ENCODE peak calls at places on chromosomes 1 and 21, in seven cellular contexts. H is sigmoid colon, T is adrenal gland, M is RWPE1, Q is stomach, J is breast epithelium, P is Peyer's patch. A is an unnamed sample.

GRCh38 chr1:75791022-75791421 is 5.0 kb downstream of the RABGGTB start:
- DNase-seq in H (no peak), T (no peak), M (peak; percentile 49), Q (no peak), J (no peak), P (no peak), A (no peak)

GRCh38 chr1:41935226-41935625 is 16.5 kb upstream of the HIVEP3 start:
- DNase-seq in H (no peak), T (no peak), M (no peak), Q (no peak), J (no peak), P (no peak), A (no peak)

GRCh38 chr1:58844176-58844575 is 60.3 kb upstream of the JUN start:
- DNase-seq in H (no peak), T (no peak), M (no peak), Q (no peak), J (no peak), P (no peak), A (no peak)

GRCh38 chr1:54331091-54331772 is 75.0 kb downstream of the SSBP3 start:
- DNase-seq in H (no peak), T (no peak), M (no peak), Q (no peak), J (no peak), P (no peak), A (no peak)

GRCh38 chr1:168365719-168366474 is 85.2 kb downstream of the TBX19 start:
- DNase-seq in H (no peak), T (no peak), M (no peak), Q (no peak), J (no peak), P (no peak), A (no peak)

GRCh38 chr1:5688479-5689077 is 303.6 kb downstream of the NPHP4 start:
- DNase-seq in H (no peak), T (no peak), M (no peak), Q (no peak), J (no peak), P (peak; percentile 57), A (no peak)

GRCh38 chr1:94670273-94670672 is 128.7 kb upstream of the F3 start:
- DNase-seq in H (no peak), T (no peak), M (no peak), Q (no peak), J (no peak), P (no peak), A (no peak)

GRCh38 chr1:162230096-162230495 is 146.6 kb downstream of the SPATA46 start:
- DNase-seq in H (no peak), T (peak; percentile 10), M (no peak), Q (peak; percentile 62), J (no peak), P (peak; percentile 51), A (peak; percentile 41)

GRCh38 chr1:29650476-29650875 is 414.2 kb downstream of the PTPRU start:
- DNase-seq in H (no peak), T (no peak), M (no peak), Q (no peak), J (no peak), P (peak; percentile 38), A (no peak)

GRCh38 chr21:44752701-44753235 is 41.4 kb upstream of the TSPEAR start:
- DNase-seq in H (no peak), T (no peak), M (peak; percentile 93), Q (no peak), J (no peak), P (peak; percentile 64), A (no peak)

GRCh38 chr21:45763074-45763473 is 119.5 kb downstream of the PCBP3 start:
- DNase-seq in H (no peak), T (no peak), M (no peak), Q (no peak), J (no peak), P (no peak), A (no peak)

GRCh38 chr21:15365751-15366392 is 301.1 kb upstream of the NRIP1 start:
- DNase-seq in H (no peak), T (no peak), M (no peak), Q (no peak), J (no peak), P (no peak), A (no peak)

GRCh38 chr1:157993179-157994080 is at the start of gene KIRREL1:
- DNase-seq in H (peak; percentile 90), T (peak; percentile 58), M (peak; percentile 59), Q (peak; percentile 30), J (no peak), P (peak; percentile 58), A (peak; percentile 66)

GRCh38 chr1:212791261-212791675 is 309 bp downstream of the NSL1 start:
- DNase-seq in H (no peak), T (peak; percentile 62), M (peak; percentile 76), Q (no peak), J (no peak), P (no peak), A (no peak)

GRCh38 chr1:242828199-242828598 is 303.7 kb upstream of the PLD5 start:
- DNase-seq in H (no peak), T (no peak), M (no peak), Q (no peak), J (no peak), P (no peak), A (no peak)
- TF ChIP-seq CTCF in H (no peak), T (no peak), M (no peak), Q (no peak), J (no peak), P (no peak), A (no peak)

GRCh38 chr1:119740261-119740660 is 28.4 kb downstream of the HMGCS2 start:
- DNase-seq in H (no peak), T (no peak), M (no peak), Q (no peak), J (no peak), P (no peak), A (no peak)
- H3K27ac ChIP-seq in H (no peak overlapping the region), T (no peak overlapping the region), M (no peak overlapping the region), Q (no peak overlapping the region), J (no peak overlapping the region), P (no peak overlapping the region), A (no peak overlapping the region)

GRCh38 chr1:30844631-30845030 is 63.9 kb downstream of the SDC3 start:
- DNase-seq in H (no peak), T (no peak), M (no peak), Q (no peak), J (no peak), P (no peak), A (no peak)

GRCh38 chr1:30846587-30846986 is 62.0 kb downstream of the SDC3 start:
- DNase-seq in H (no peak), T (no peak), M (no peak), Q (no peak), J (no peak), P (no peak), A (no peak)

GRCh38 chr1:30847358-30847972 is 61.1 kb downstream of the SDC3 start:
- DNase-seq in H (peak; percentile 92), T (peak; percentile 91), M (no peak), Q (peak; percentile 74), J (peak; percentile 80), P (peak; percentile 79), A (peak; percentile 94)

GRCh38 chr1:30845237-30845636 is 63.3 kb downstream of the SDC3 start:
- DNase-seq in H (no peak), T (no peak), M (no peak), Q (no peak), J (no peak), P (no peak), A (no peak)

GRCh38 chr1:30845891-30846290 is 62.7 kb downstream of the SDC3 start:
- DNase-seq in H (no peak), T (no peak), M (no peak), Q (no peak), J (no peak), P (no peak), A (no peak)
- TF ChIP-seq CTCF in H (no peak), T (peak; percentile 5), M (no peak), Q (no peak), J (no peak), P (no peak), A (no peak)

GRCh38 chr1:110032327-110032726 is 2.1 kb upstream of the STRIP1 start:
- DNase-seq in H (no peak), T (no peak), M (no peak), Q (no peak), J (no peak), P (no peak), A (no peak)
- H3K27ac ChIP-seq in H (no peak overlapping the region), T (no peak overlapping the region), M (no peak overlapping the region), Q (no peak overlapping the region), J (no peak overlapping the region), P (no peak overlapping the region), A (no peak overlapping the region)

DNA sequence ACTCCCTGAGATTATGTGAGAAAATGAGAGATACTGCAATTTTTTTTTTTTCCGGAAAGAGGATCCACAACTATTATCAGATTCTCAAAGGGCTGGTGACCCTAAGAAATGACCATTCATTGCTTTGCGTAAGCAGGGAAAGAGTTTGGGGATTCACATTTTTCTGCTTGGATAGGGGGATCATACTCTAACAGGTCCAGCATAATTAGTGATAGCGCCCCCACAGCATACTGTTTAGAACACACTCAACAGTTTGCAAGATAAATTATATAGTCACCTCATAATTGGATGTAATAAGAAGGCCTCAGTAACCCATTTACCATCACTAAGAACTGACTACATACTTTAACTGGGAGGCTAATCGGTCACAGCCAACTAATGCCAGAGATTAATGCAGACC is 1.9 kb downstream of the CCT3 start:
- DNase-seq in H (no peak), T (no peak), M (no peak), Q (no peak), J (no peak), P (no peak), A (no peak)
- TF ChIP-seq CTCF in H (no peak), T (no peak), M (no peak), Q (no peak), J (no peak), P (no peak), A (no peak)

GRCh38 chr1:233664804-233665574 is 51.1 kb downstream of the KCNK1 start:
- DNase-seq in H (no peak), T (no peak), M (no peak), Q (no peak), J (no peak), P (no peak), A (no peak)

GRCh38 chr1:233668725-233669294 is 54.9 kb downstream of the KCNK1 start:
- DNase-seq in H (no peak), T (no peak), M (peak; percentile 77), Q (no peak), J (no peak), P (peak; percentile 62), A (no peak)

GRCh38 chr1:233668146-233668724 is 54.3 kb downstream of the KCNK1 start:
- DNase-seq in H (no peak), T (no peak), M (no peak), Q (no peak), J (no peak), P (no peak), A (no peak)

GRCh38 chr1:233664254-233664653 is 50.3 kb downstream of the KCNK1 start:
- DNase-seq in H (no peak), T (no peak), M (peak; percentile 35), Q (no peak), J (no peak), P (no peak), A (no peak)

DNA sequence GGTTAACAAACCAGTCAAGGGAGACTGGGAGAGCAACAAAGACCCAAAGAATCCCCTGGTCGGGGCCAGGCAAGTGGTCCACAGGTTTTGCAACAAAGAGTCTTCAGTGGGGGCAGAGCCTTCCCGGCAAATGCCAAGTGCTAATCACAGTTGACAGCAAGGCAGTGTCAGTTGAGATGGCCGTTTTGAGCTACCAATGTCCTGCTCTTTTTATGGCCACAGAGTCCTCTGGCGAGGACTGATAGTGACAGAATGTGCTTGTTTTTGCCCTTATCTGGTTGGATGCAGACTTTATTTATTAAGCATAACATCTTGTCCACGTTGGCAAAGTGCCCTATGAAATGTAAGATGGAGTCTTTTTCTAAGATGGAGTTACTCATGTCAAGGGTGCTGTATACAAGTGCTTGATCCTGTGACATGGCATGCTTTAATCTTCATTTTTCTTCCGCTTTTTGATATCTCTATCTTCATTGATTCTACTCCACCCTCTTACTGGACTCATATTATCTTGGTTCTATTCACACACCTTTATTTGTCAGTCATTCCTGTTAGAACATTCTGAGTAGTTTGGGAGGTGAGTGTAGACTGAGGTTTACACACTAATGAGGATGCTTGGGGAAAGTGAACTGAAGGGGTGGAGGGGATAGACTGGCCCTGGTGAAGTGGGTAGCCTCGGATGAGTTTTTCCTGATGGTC is 51.8 kb downstream of the KCNK1 start:
- DNase-seq in H (no peak), T (no peak), M (no peak), Q (no peak), J (no peak), P (no peak), A (no peak)
- H3K27ac ChIP-seq in H (no peak overlapping the region), T (no peak overlapping the region), M (no peak overlapping the region), Q (peak overlapping the region; percentile 33), J (no peak overlapping the region), P (no peak overlapping the region), A (peak overlapping the region; percentile 81)